ENCODE peak calls at places on chromosome 19, in nine cellular contexts. H, P, T, V, Z, A, J, M and F are unnamed samples. For H3K4me1, the result is how much of the 10 kb centered on the place peaks cover.

GRCh38 chr19:58364127-58364526 is 1.6 kb upstream of the ZNF497 start:
- DNase-seq in H (no peak), P (no peak), T (no peak), V (no peak), Z (no peak), A (no peak), J (no peak), M (no peak), F (peak)

GRCh38 chr19:51607077-51607476 is 23.1 kb downstream of the SIGLEC5 start:
- DNase-seq in H (no peak), P (no peak), T (no peak), V (no peak), Z (no peak), A (no peak), J (no peak), M (no peak), F (no peak)

GRCh38 chr19:30313353-30313750 is 58.8 kb upstream of the ZNF536 start:
- DNase-seq in H (no peak), P (no peak), T (no peak), V (peak), Z (no peak), A (no peak), J (no peak), M (no peak), F (no peak)

GRCh38 chr19:5147971-5148793 is 179.3 kb downstream of the KDM4B start:
- DNase-seq in H (no peak), P (peak), T (peak), V (no peak), Z (peak), A (no peak), J (no peak), M (no peak), F (peak)

GRCh38 chr19:55336101-55336500 is 3.6 kb upstream of the KMT5C start:
- DNase-seq in H (no peak), P (no peak), T (no peak), V (no peak), Z (no peak), A (peak), J (no peak), M (no peak), F (peak)

GRCh38 chr19:31930401-31930800 is 415.0 kb upstream of the ZNF507 start:
- DNase-seq in H (no peak), P (no peak), T (no peak), V (no peak), Z (no peak), A (no peak), J (no peak), M (no peak), F (no peak)

GRCh38 chr19:45947926-45948325 is 25.7 kb downstream of the NOVA2 start:
- DNase-seq in H (no peak), P (no peak), T (no peak), V (no peak), Z (no peak), A (peak), J (no peak), M (no peak), F (no peak)

GRCh38 chr19:33134571-33135041 is 2.7 kb downstream of the WDR88 start:
- DNase-seq in H (no peak), P (no peak), T (no peak), V (peak), Z (no peak), A (no peak), J (no peak), M (no peak), F (peak)

GRCh38 chr19:45630463-45630862 is 8.7 kb downstream of the EML2 start:
- DNase-seq in H (no peak), P (no peak), T (no peak), V (no peak), Z (no peak), A (peak), J (peak), M (no peak), F (peak)

GRCh38 chr19:53982056-53982455 is 9.4 kb upstream of the CACNG6 start:
- DNase-seq in H (no peak), P (no peak), T (no peak), V (peak), Z (no peak), A (peak), J (no peak), M (no peak), F (peak)

GRCh38 chr19:4369109-4369887 is 25.9 kb downstream of the MPND start:
- DNase-seq in H (peak), P (peak), T (no peak), V (peak), Z (no peak), A (no peak), J (no peak), M (peak), F (peak)

GRCh38 chr19:17081672-17082630 is 6.4 kb downstream of the MYO9B start:
- DNase-seq in H (no peak), P (peak), T (no peak), V (no peak), Z (peak), A (no peak), J (no peak), M (no peak), F (peak)

GRCh38 chr19:18931316-18932162 is 9.5 kb downstream of the HOMER3 start:
- DNase-seq in H (no peak), P (no peak), T (no peak), V (no peak), Z (no peak), A (no peak), J (no peak), M (no peak), F (peak)

GRCh38 chr19:40907968-40908735 is 26.1 kb upstream of the CYP2A7 start:
- DNase-seq in H (peak), P (no peak), T (no peak), V (peak), Z (no peak), A (no peak), J (no peak), M (no peak), F (peak)

GRCh38 chr19:7685546-7686445 is 5.2 kb downstream of the TRAPPC5 start:
- DNase-seq in H (no peak), P (no peak), T (no peak), V (no peak), Z (no peak), A (no peak), J (no peak), M (no peak), F (peak)

DNA sequence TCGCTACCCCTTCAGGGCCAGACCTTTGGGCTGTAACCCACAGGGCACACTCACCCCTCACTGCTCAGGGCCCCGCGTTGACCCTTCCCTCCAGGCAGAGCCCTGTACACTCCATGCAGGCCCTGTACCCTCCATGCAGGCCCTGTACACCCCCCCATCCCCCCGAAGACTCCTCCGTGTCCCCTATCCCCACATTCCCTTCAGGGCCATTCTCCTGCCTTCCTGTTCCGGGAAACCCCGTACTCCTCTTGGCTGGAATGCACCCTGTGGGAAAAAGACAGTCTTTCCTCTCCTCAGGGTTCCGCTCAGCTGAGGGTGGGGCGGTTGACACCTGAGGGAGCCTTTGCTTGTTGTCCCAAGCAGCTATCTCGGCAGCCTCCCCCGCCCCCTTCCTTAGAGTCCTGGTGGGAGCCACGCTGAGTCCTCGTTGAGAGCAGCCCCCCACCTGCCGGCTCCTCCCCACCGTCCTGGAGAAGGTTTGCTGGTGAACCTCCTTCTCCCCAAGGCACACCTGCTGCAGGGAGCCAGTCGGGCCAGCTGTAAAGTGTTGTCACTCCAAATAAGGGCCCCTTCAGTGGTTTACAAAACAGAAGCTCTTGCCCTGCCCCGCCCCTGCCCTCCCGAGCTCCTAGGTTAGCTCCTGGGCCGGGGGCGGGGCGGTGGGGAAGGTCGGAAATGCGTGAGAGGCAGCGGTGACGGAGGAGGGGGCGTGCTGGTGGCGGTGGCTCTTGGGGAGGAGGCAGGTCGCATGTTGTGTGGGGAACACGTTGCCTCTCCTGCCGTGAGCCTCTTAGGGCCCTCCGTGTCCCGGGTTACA is 1.4 kb downstream of the GNA11 start:
- DNase-seq in H (peak), P (peak), T (no peak), V (peak), Z (no peak), A (peak), J (no peak), M (peak), F (peak)
- H3K4me1 ChIP-seq in H (under half), P (half or more), T (half or more), V (under half), Z (half or more), A (under half), J (under half), M (under half), F (under half)

GRCh38 chr19:48615145-48616040 is 517 bp upstream of the FAM83E start:
- DNase-seq in H (no peak), P (no peak), T (no peak), V (peak), Z (no peak), A (no peak), J (no peak), M (no peak), F (peak)
- H3K27ac ChIP-seq in H (no peak), P (no peak), T (no peak), V (peak), Z (no peak), A (no peak), J (peak), M (no peak), F (no peak)

DNA sequence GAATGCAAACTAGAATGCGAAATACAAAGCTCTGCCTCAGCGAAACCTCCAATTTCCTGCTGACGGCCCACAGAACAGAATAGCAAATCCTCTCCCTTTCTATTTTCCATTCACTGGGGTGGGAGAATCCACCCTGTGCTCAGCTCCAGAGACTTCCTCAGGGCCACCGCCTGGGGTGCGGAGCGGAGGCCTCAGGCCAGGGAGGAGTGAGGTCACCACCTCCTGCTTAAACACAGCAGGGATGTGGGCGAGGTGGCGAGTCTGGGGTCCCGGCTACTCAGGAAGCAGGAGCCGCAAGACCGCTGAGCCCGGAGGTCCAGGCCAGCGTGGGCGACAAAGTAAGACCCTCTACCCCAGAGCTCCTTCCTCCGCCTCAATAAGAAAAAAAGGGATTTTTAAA is 666 bp upstream of the ZNF320 start:
- DNase-seq in H (no peak), P (peak), T (no peak), V (peak), Z (no peak), A (no peak), J (no peak), M (peak), F (no peak)
- H3K4me3 ChIP-seq in H (no peak), P (peak), T (peak), V (peak), Z (peak), A (peak), J (no peak), M (no peak), F (peak)

GRCh38 chr19:6586726-6587092 is 4.2 kb downstream of the CD70 start:
- DNase-seq in H (no peak), P (no peak), T (no peak), V (no peak), Z (no peak), A (no peak), J (no peak), M (no peak), F (no peak)

GRCh38 chr19:6588508-6589345 is 2.2 kb downstream of the CD70 start:
- DNase-seq in H (no peak), P (no peak), T (no peak), V (no peak), Z (no peak), A (no peak), J (no peak), M (no peak), F (peak)

GRCh38 chr19:6589711-6590457 is 1.1 kb downstream of the CD70 start:
- DNase-seq in H (no peak), P (no peak), T (no peak), V (no peak), Z (no peak), A (no peak), J (no peak), M (no peak), F (peak)

GRCh38 chr19:6587093-6587820 is 3.7 kb downstream of the CD70 start:
- DNase-seq in H (no peak), P (no peak), T (no peak), V (peak), Z (no peak), A (no peak), J (no peak), M (no peak), F (peak)

GRCh38 chr19:6587998-6588507 is 2.9 kb downstream of the CD70 start:
- DNase-seq in H (no peak), P (no peak), T (no peak), V (no peak), Z (no peak), A (no peak), J (no peak), M (no peak), F (no peak)
- H3K4me1 ChIP-seq in H (under half), P (under half), T (under half), V (under half), Z (under half), A (under half), J (under half), M (under half), F (under half)